ENCODE peak calls at places on chromosomes 16 and 17, in five cellular contexts. One of them, this sample, is unnamed.

GRCh38 chr17:32536736-32537646 is 50.2 kb downstream of the CDK5R1 start:
- DNase-seq in K562: no peak
- DNase-seq in H1: no peak
- DNase-seq in IMR-90: peak
- DNase-seq in HepG2: no peak
- DNase-seq in this sample: no peak

GRCh38 chr16:56610017-56610608 is 1.7 kb downstream of the MT2A start:
- DNase-seq in H1: no peak
- DNase-seq in K562: no peak
- DNase-seq in IMR-90: peak
- DNase-seq in HepG2: peak
- DNase-seq in this sample: peak

GRCh38 chr16:30355144-30355953 is at the start of gene CD2BP2:
- DNase-seq in H1: peak
- DNase-seq in HepG2: peak
- DNase-seq in K562: peak
- DNase-seq in IMR-90: peak
- DNase-seq in this sample: peak

GRCh38 chr17:48616719-48617514 is 1.8 kb upstream of the HOXB8 start:
- DNase-seq in IMR-90: no peak
- DNase-seq in HepG2: no peak
- DNase-seq in K562: no peak
- DNase-seq in H1: no peak
- DNase-seq in this sample: no peak

GRCh38 chr16:28237754-28238357 is 26.1 kb upstream of the XPO6 start:
- DNase-seq in IMR-90: no peak
- DNase-seq in K562: peak
- DNase-seq in H1: no peak
- DNase-seq in HepG2: no peak
- DNase-seq in this sample: peak

GRCh38 chr16:11742041-11742535 is 569 bp downstream of the TXNDC11 start:
- DNase-seq in HepG2: peak
- DNase-seq in H1: no peak
- DNase-seq in K562: peak
- DNase-seq in IMR-90: no peak
- DNase-seq in this sample: peak

GRCh38 chr16:11198817-11199216 is 57.2 kb downstream of the SOCS1 start:
- DNase-seq in H1: no peak
- DNase-seq in IMR-90: no peak
- DNase-seq in K562: peak
- DNase-seq in HepG2: no peak
- DNase-seq in this sample: peak

GRCh38 chr17:31434404-31435050 is 43.1 kb downstream of the RAB11FIP4 start:
- DNase-seq in HepG2: peak
- DNase-seq in H1: no peak
- DNase-seq in K562: no peak
- DNase-seq in IMR-90: no peak
- DNase-seq in this sample: no peak

GRCh38 chr16:75074920-75075687 is 41.5 kb downstream of the LDHD start:
- DNase-seq in H1: no peak
- DNase-seq in IMR-90: no peak
- DNase-seq in K562: peak
- DNase-seq in HepG2: no peak
- DNase-seq in this sample: no peak

GRCh38 chr17:82848022-82848592 is 8.3 kb upstream of the ZNF750 start:
- DNase-seq in K562: no peak
- DNase-seq in H1: no peak
- DNase-seq in HepG2: peak
- DNase-seq in IMR-90: peak
- DNase-seq in this sample: no peak

GRCh38 chr17:9291912-9292562 is 270.7 kb downstream of the NTN1 start:
- DNase-seq in HepG2: peak
- DNase-seq in K562: peak
- DNase-seq in H1: no peak
- DNase-seq in IMR-90: peak
- DNase-seq in this sample: peak

GRCh38 chr16:52497067-52497816 is 49.7 kb downstream of the TOX3 start:
- DNase-seq in K562: no peak
- DNase-seq in H1: no peak
- DNase-seq in HepG2: peak
- DNase-seq in IMR-90: no peak
- DNase-seq in this sample: no peak

GRCh38 chr17:29162909-29163341 is 17.3 kb downstream of the MYO18A start:
- DNase-seq in HepG2: no peak
- DNase-seq in H1: no peak
- DNase-seq in K562: peak
- DNase-seq in IMR-90: no peak
- DNase-seq in this sample: no peak

GRCh38 chr17:48497103-48497502 is 33.7 kb downstream of the HOXB1 start:
- DNase-seq in K562: no peak
- DNase-seq in H1: no peak
- DNase-seq in IMR-90: peak
- DNase-seq in HepG2: no peak
- DNase-seq in this sample: no peak

GRCh38 chr17:73595068-73595865 is 49.0 kb downstream of the SDK2 start:
- DNase-seq in H1: no peak
- DNase-seq in HepG2: no peak
- DNase-seq in K562: peak
- DNase-seq in IMR-90: no peak
- DNase-seq in this sample: no peak

GRCh38 chr17:76570877-76571471 is 14.7 kb downstream of the ST6GALNAC2 start:
- DNase-seq in IMR-90: no peak
- DNase-seq in K562: no peak
- DNase-seq in HepG2: peak
- DNase-seq in H1: no peak
- DNase-seq in this sample: peak

GRCh38 chr16:30063893-30064745 is 1.4 kb upstream of the ALDOA start:
- DNase-seq in K562: peak
- DNase-seq in HepG2: peak
- DNase-seq in H1: no peak
- DNase-seq in IMR-90: peak
- DNase-seq in this sample: peak

GRCh38 chr16:4926928-4927327 is 10.0 kb downstream of the PPL start:
- DNase-seq in HepG2: no peak
- DNase-seq in H1: no peak
- DNase-seq in K562: no peak
- DNase-seq in IMR-90: no peak
- DNase-seq in this sample: no peak

DNA sequence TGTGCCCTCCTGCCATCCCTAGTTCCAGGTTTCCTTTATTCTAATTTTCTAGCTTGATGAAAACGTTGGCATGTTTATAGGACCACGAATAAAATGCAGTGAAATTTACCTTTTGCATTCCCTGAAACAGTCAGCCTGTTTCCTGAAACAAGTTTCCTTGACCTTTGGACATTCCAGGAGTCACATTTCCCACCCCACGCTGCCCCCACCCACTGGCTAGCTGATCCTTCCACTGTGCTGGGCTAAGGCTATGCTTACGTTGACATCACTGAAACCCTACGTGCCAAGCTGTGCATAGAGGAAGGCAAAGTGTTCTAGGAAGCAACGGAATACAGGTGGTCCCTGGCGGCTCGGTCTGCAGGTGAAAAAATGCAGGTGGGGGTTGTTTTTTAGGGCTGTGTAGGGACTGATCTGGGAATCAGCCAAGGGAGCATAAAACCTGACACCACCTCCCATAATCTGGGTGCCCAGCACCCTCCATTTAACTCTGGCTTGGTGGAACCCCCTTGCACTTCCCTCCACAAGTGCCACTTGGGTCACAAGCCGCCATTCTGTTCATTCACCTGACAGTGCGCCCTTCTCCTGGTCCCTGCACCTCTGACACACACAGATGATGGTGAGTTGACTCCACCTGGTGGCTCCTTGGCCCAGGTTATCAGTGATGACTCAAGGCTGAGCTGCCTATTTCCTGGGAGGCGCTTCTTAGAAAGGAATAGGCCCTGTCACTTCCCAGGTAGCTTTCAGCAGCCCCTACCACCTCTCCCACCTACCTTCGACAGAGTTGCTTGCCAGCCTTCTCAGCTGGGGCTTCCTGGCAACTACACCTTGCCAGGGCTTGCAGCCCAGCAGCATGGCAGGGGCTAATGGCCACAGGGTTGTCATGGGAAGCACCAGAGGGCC is 83.7 kb downstream of the N4BP1 start:
- DNase-seq in HepG2: peak
- DNase-seq in K562: no peak
- DNase-seq in IMR-90: no peak
- DNase-seq in H1: peak
- DNase-seq in this sample: peak
- TF ChIP-seq MAFK in HepG2: no peak
- TF ChIP-seq MAFK in K562: no peak
- TF ChIP-seq MAFK in IMR-90: no peak
- TF ChIP-seq MAFK in H1: no peak
- TF ChIP-seq MAFK in this sample: no peak

DNA sequence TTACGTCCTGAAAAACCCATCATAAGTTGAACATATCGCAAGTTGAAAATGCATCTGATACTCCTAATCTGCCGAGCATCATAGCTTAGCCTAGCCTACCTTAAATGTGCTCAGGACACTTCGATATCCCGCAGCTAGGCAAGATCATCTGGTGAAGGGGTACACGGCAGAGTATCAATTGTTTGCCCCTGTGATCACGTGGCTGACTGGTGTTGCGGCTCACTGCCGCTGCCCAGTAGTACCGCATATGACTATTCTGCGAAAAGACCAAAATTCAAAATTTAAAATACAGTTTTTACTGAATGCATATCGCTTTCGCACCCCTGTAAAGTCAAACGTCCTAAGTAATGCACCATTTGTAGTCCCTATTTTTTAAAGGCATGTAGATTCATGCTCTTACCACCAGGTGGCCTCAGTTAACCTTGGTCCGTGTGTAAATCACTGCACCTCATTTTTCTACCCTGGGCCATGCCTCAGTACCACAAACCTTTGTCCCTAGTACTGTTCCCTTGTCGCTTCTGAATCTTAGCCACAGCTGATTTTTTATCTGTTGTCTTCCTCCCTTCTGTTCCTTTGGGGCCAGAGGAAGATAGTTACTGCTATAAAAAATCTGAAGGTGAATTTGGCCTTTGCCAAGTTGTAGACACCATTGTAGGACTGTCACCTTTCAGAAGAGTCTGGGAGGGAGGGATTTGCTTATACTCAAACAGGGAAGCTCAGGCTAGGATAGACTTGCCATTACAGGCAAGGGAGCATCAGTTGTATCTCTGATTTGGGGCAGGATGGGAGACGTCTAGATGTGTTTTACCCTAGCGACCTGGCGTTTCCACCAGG is 34.4 kb downstream of the WWP2 start:
- DNase-seq in IMR-90: peak
- DNase-seq in H1: no peak
- DNase-seq in K562: peak
- DNase-seq in HepG2: peak
- DNase-seq in this sample: peak
- TF ChIP-seq MAFK in IMR-90: no peak
- TF ChIP-seq MAFK in H1: no peak
- TF ChIP-seq MAFK in K562: no peak
- TF ChIP-seq MAFK in HepG2: no peak
- TF ChIP-seq MAFK in this sample: no peak

GRCh38 chr17:20232611-20233010 is 223.5 kb downstream of the SPECC1 start:
- DNase-seq in HepG2: no peak
- DNase-seq in K562: no peak
- DNase-seq in H1: no peak
- DNase-seq in IMR-90: no peak
- DNase-seq in this sample: no peak

GRCh38 chr17:20235747-20236146 is 226.6 kb downstream of the SPECC1 start:
- DNase-seq in HepG2: no peak
- DNase-seq in K562: no peak
- DNase-seq in H1: no peak
- DNase-seq in IMR-90: no peak
- DNase-seq in this sample: no peak

GRCh38 chr17:20230924-20231323 is 221.8 kb downstream of the SPECC1 start:
- DNase-seq in IMR-90: no peak
- DNase-seq in K562: no peak
- DNase-seq in H1: no peak
- DNase-seq in HepG2: no peak
- DNase-seq in this sample: no peak

GRCh38 chr17:20236586-20237227 is 227.5 kb downstream of the SPECC1 start:
- DNase-seq in K562: no peak
- DNase-seq in H1: no peak
- DNase-seq in HepG2: no peak
- DNase-seq in IMR-90: no peak
- DNase-seq in this sample: no peak

DNA sequence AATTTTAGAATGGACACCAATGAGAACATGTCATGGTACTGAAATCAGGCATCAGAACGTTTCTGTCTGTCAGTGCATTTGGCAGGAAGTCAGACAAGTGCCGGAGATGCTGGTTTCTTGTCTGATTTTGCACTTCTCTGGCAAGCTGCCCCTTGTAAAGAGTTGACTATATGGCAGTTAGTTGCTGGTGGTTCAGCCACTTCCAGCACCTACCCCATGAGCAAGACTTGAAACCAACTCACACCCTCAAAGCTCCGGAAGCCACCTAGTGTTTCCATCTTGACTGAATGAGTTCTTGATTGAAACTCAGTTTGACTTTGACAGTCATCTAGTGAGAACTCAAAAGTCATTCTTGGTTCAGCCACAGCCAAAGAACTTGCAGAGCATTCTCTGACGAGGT is 225.1 kb downstream of the SPECC1 start:
- DNase-seq in K562: no peak
- DNase-seq in IMR-90: no peak
- DNase-seq in H1: no peak
- DNase-seq in HepG2: no peak
- DNase-seq in this sample: no peak
- TF ChIP-seq MAFK in K562: no peak
- TF ChIP-seq MAFK in IMR-90: no peak
- TF ChIP-seq MAFK in H1: no peak
- TF ChIP-seq MAFK in HepG2: no peak
- TF ChIP-seq MAFK in this sample: no peak

GRCh38 chr16:48720266-48720665 is 110.3 kb upstream of the N4BP1 start:
- DNase-seq in IMR-90: peak
- DNase-seq in K562: no peak
- DNase-seq in HepG2: peak
- DNase-seq in H1: peak
- DNase-seq in this sample: no peak
- TF ChIP-seq MAFK in IMR-90: no peak
- TF ChIP-seq MAFK in K562: no peak
- TF ChIP-seq MAFK in HepG2: no peak
- TF ChIP-seq MAFK in H1: no peak
- TF ChIP-seq MAFK in this sample: no peak

GRCh38 chr16:66522816-66523590 is 26.9 kb downstream of the TK2 start:
- DNase-seq in K562: no peak
- DNase-seq in H1: no peak
- DNase-seq in IMR-90: no peak
- DNase-seq in HepG2: no peak
- DNase-seq in this sample: no peak

GRCh38 chr16:66525396-66526180 is 24.3 kb downstream of the TK2 start:
- DNase-seq in H1: no peak
- DNase-seq in K562: no peak
- DNase-seq in IMR-90: no peak
- DNase-seq in HepG2: no peak
- DNase-seq in this sample: no peak

GRCh38 chr16:66524601-66525164 is 25.2 kb downstream of the TK2 start:
- DNase-seq in K562: peak
- DNase-seq in IMR-90: no peak
- DNase-seq in H1: no peak
- DNase-seq in HepG2: no peak
- DNase-seq in this sample: no peak

GRCh38 chr16:66521951-66522771 is 27.8 kb downstream of the TK2 start:
- DNase-seq in IMR-90: peak
- DNase-seq in HepG2: no peak
- DNase-seq in H1: no peak
- DNase-seq in K562: peak
- DNase-seq in this sample: no peak

GRCh38 chr16:66523861-66524354 is 26.0 kb downstream of the TK2 start:
- DNase-seq in HepG2: no peak
- DNase-seq in H1: no peak
- DNase-seq in K562: no peak
- DNase-seq in IMR-90: no peak
- DNase-seq in this sample: no peak
- TF ChIP-seq MAFK in HepG2: no peak
- TF ChIP-seq MAFK in H1: no peak
- TF ChIP-seq MAFK in K562: no peak
- TF ChIP-seq MAFK in IMR-90: no peak
- TF ChIP-seq MAFK in this sample: no peak

This sample was measured in A549.